ENCODE peak calls at places on chromosomes 5 and 9, in five cellular contexts. One of them, this sample, is unnamed.

GRCh38 chr5:125756456-125756855 is 666.8 kb upstream of the GRAMD2B start:
- DNase-seq in GM19239: no peak
- DNase-seq in kidney glomerular epithelial cell: no peak
- DNase-seq in posterior vena cava: no peak
- DNase-seq in naive thymus-derived CD8-positive, alpha-beta T cell: no peak
- DNase-seq in this sample: no peak

GRCh38 chr5:16983972-16984371 is 47.9 kb upstream of the MYO10 start:
- DNase-seq in GM19239: no peak
- DNase-seq in kidney glomerular epithelial cell: no peak
- DNase-seq in posterior vena cava: no peak
- DNase-seq in naive thymus-derived CD8-positive, alpha-beta T cell: no peak
- DNase-seq in this sample: no peak

GRCh38 chr5:132777209-132778069 is at the start of gene SEPTIN8:
- DNase-seq in GM19239: peak
- DNase-seq in kidney glomerular epithelial cell: peak
- DNase-seq in posterior vena cava: no peak
- DNase-seq in naive thymus-derived CD8-positive, alpha-beta T cell: no peak
- DNase-seq in this sample: no peak

GRCh38 chr5:151757233-151758140 is 944 bp downstream of the ATOX1 start:
- DNase-seq in GM19239: no peak
- DNase-seq in kidney glomerular epithelial cell: no peak
- DNase-seq in posterior vena cava: no peak
- DNase-seq in naive thymus-derived CD8-positive, alpha-beta T cell: no peak
- DNase-seq in this sample: no peak

GRCh38 chr9:110047955-110048472 is 159.9 kb downstream of the C9orf152 start:
- DNase-seq in GM19239: no peak
- DNase-seq in kidney glomerular epithelial cell: no peak
- DNase-seq in posterior vena cava: peak
- DNase-seq in naive thymus-derived CD8-positive, alpha-beta T cell: peak
- DNase-seq in this sample: no peak

GRCh38 chr9:5549671-5550650 is 39.6 kb downstream of the PDCD1LG2 start:
- DNase-seq in GM19239: no peak
- DNase-seq in kidney glomerular epithelial cell: no peak
- DNase-seq in posterior vena cava: no peak
- DNase-seq in naive thymus-derived CD8-positive, alpha-beta T cell: no peak
- DNase-seq in this sample: no peak

GRCh38 chr9:91474656-91475055 is 51.0 kb upstream of the NFIL3 start:
- DNase-seq in GM19239: no peak
- DNase-seq in kidney glomerular epithelial cell: no peak
- DNase-seq in posterior vena cava: no peak
- DNase-seq in naive thymus-derived CD8-positive, alpha-beta T cell: no peak
- DNase-seq in this sample: no peak

GRCh38 chr9:31119882-31120481 is 1264.5 kb upstream of the ACO1 start:
- DNase-seq in GM19239: peak
- DNase-seq in kidney glomerular epithelial cell: peak
- DNase-seq in posterior vena cava: no peak
- DNase-seq in naive thymus-derived CD8-positive, alpha-beta T cell: peak
- DNase-seq in this sample: no peak

GRCh38 chr5:103120607-103121200 is 603 bp downstream of the PPIP5K2 start:
- DNase-seq in GM19239: no peak
- DNase-seq in kidney glomerular epithelial cell: no peak
- DNase-seq in posterior vena cava: peak
- DNase-seq in naive thymus-derived CD8-positive, alpha-beta T cell: no peak
- DNase-seq in this sample: no peak

GRCh38 chr9:37107701-37108100 is 12.7 kb upstream of the ZCCHC7 start:
- DNase-seq in GM19239: no peak
- DNase-seq in kidney glomerular epithelial cell: no peak
- DNase-seq in posterior vena cava: no peak
- DNase-seq in naive thymus-derived CD8-positive, alpha-beta T cell: no peak
- DNase-seq in this sample: no peak

GRCh38 chr9:19988281-19988680 is 199.4 kb upstream of the SLC24A2 start:
- DNase-seq in GM19239: no peak
- DNase-seq in kidney glomerular epithelial cell: no peak
- DNase-seq in posterior vena cava: no peak
- DNase-seq in naive thymus-derived CD8-positive, alpha-beta T cell: no peak
- DNase-seq in this sample: no peak

GRCh38 chr9:8224381-8224791 is 424.8 kb upstream of the DMAC1 start:
- DNase-seq in GM19239: no peak
- DNase-seq in kidney glomerular epithelial cell: no peak
- DNase-seq in posterior vena cava: no peak
- DNase-seq in naive thymus-derived CD8-positive, alpha-beta T cell: no peak
- DNase-seq in this sample: no peak

GRCh38 chr9:92608221-92609141 is 61.5 kb downstream of the IPPK start:
- DNase-seq in GM19239: no peak
- DNase-seq in kidney glomerular epithelial cell: no peak
- DNase-seq in posterior vena cava: no peak
- DNase-seq in naive thymus-derived CD8-positive, alpha-beta T cell: no peak
- DNase-seq in this sample: no peak

GRCh38 chr5:55344392-55344992 is 36.7 kb downstream of the MTREX start:
- DNase-seq in GM19239: peak
- DNase-seq in kidney glomerular epithelial cell: peak
- DNase-seq in posterior vena cava: no peak
- DNase-seq in naive thymus-derived CD8-positive, alpha-beta T cell: peak
- DNase-seq in this sample: no peak

GRCh38 chr5:54159837-54160215 is 150.5 kb downstream of the ARL15 start:
- DNase-seq in GM19239: no peak
- DNase-seq in kidney glomerular epithelial cell: no peak
- DNase-seq in posterior vena cava: no peak
- DNase-seq in naive thymus-derived CD8-positive, alpha-beta T cell: no peak
- DNase-seq in this sample: no peak

GRCh38 chr9:33161011-33161588 is 6.0 kb downstream of the B4GALT1 start:
- DNase-seq in GM19239: no peak
- DNase-seq in kidney glomerular epithelial cell: peak
- DNase-seq in posterior vena cava: peak
- DNase-seq in naive thymus-derived CD8-positive, alpha-beta T cell: no peak
- DNase-seq in this sample: no peak

GRCh38 chr9:18429065-18429464 is 44.9 kb upstream of the ADAMTSL1 start:
- DNase-seq in GM19239: no peak
- DNase-seq in kidney glomerular epithelial cell: no peak
- DNase-seq in posterior vena cava: no peak
- DNase-seq in naive thymus-derived CD8-positive, alpha-beta T cell: no peak
- DNase-seq in this sample: no peak